ENCODE peak calls at places on chromosomes 11 and 22, in nine cellular contexts. B is IMR-90, U is PC-3, R is OCI-LY7, S is mammary epithelial cell, A is mesendoderm, N is fibroblast of lung, J is MM.1S, G is endothelial cell of umbilical vein. T is an unnamed sample.

GRCh38 chr11:100903284-100903683 is 216.2 kb downstream of the ARHGAP42 start:
- DNase-seq in S (no peak), N (no peak), J (no peak), R (no peak), A (no peak), G (no peak), U (no peak), B (no peak), T (peak; percentile 15)

GRCh38 chr11:124643605-124644425 is 21.2 kb downstream of the TBRG1 start:
- DNase-seq in B (peak; percentile 97), U (no peak), N (peak; percentile 92), G (peak; percentile 85), R (no peak), J (no peak), A (no peak), S (peak; percentile 61), T (peak; percentile 93)

GRCh38 chr22:29315286-29316195 is at the start of gene RASL10A:
- DNase-seq in U (no peak), B (no peak), N (no peak), S (peak; percentile 12), R (no peak), A (no peak), G (no peak), J (no peak), T (peak; percentile 43)

GRCh38 chr11:30567148-30567547 is 19.0 kb downstream of the MPPED2 start:
- DNase-seq in U (no peak), B (no peak), R (no peak), N (peak; percentile 7), A (no peak), G (no peak), J (no peak), S (no peak), T (no peak)

GRCh38 chr11:10502065-10502680 is 38.8 kb downstream of the RNF141 start:
- DNase-seq in B (no peak), J (no peak), A (no peak), U (no peak), G (no peak), S (no peak), R (no peak), N (no peak), T (no peak)

GRCh38 chr11:63764712-63765631 is 3.6 kb downstream of the ZFTA start:
- DNase-seq in N (peak; percentile 15), U (no peak), R (no peak), J (no peak), A (peak; percentile 85), G (no peak), B (no peak), S (no peak), T (no peak)

GRCh38 chr11:102172127-102172848 is 62.0 kb downstream of the YAP1 start:
- DNase-seq in N (peak; percentile 80), R (no peak), U (peak; percentile 64), A (no peak), J (no peak), G (peak; percentile 43), S (peak; percentile 18), B (peak; percentile 54), T (peak; percentile 86)

GRCh38 chr11:128949791-128950454 is 7.3 kb upstream of the TP53AIP1 start:
- DNase-seq in J (no peak), G (no peak), A (no peak), U (no peak), S (no peak), N (peak; percentile 59), B (no peak), R (no peak), T (peak; percentile 15)

GRCh38 chr22:17057959-17058814 is 26.6 kb upstream of the IL17RA start:
- DNase-seq in A (peak; percentile 71), N (peak; percentile 72), J (peak; percentile 32), S (peak; percentile 52), G (peak; percentile 75), R (peak; percentile 58), U (peak; percentile 71), B (peak; percentile 73), T (peak; percentile 79)

GRCh38 chr22:44894321-44894720 is 115.5 kb downstream of the PHF21B start:
- DNase-seq in G (no peak), N (no peak), B (no peak), U (no peak), S (no peak), J (no peak), R (no peak), A (no peak), T (no peak)

GRCh38 chr22:39253427-39254070 is 8.8 kb upstream of the PDGFB start:
- DNase-seq in S (peak; percentile 82), A (peak; percentile 86), B (peak; percentile 89), G (peak; percentile 92), U (peak; percentile 82), R (no peak), J (peak; percentile 42), N (peak; percentile 84), T (peak; percentile 95)

GRCh38 chr11:125214466-125215204 is 50.1 kb downstream of the PKNOX2 start:
- DNase-seq in G (peak; percentile 87), U (no peak), B (no peak), S (no peak), A (no peak), N (peak; percentile 30), R (no peak), J (no peak), T (no peak)

GRCh38 chr11:57095417-57095816 is 86.3 kb upstream of the LRRC55 start:
- DNase-seq in S (no peak), R (no peak), A (no peak), U (no peak), G (no peak), B (no peak), J (peak; percentile 29), N (no peak), T (no peak)

GRCh38 chr11:128039140-128040021 is 548.0 kb downstream of the ETS1 start:
- DNase-seq in G (peak; percentile 74), U (peak; percentile 94), N (peak; percentile 95), R (no peak), J (peak; percentile 85), A (no peak), B (peak; percentile 82), S (peak; percentile 88), T (peak; percentile 98)

GRCh38 chr11:120401506-120401905 is 65.3 kb downstream of the ARHGEF12 start:
- DNase-seq in B (no peak), N (no peak), A (no peak), J (no peak), S (peak; percentile 71), U (no peak), R (no peak), G (no peak), T (no peak)

GRCh38 chr22:44463151-44463550 is 34.9 kb downstream of the RTL6 start:
- DNase-seq in G (no peak), A (no peak), J (no peak), S (no peak), U (no peak), N (no peak), R (no peak), B (no peak), T (no peak)

GRCh38 chr11:67353317-67354313 is at the start of gene POLD4:
- DNase-seq in G (peak; percentile 97), J (peak; percentile 96), A (peak; percentile 97), S (peak; percentile 87), R (peak; percentile 99), B (peak; percentile 92), U (peak; percentile 98), N (peak; percentile 93), T (peak; percentile 98)
- H3K4me1 ChIP-seq in G (peaks cover 47% of the 10 kb centered on the region), J (peaks cover 36% of the 10 kb centered on the region), A (peaks cover 12% of the 10 kb centered on the region), S (peaks cover 62% of the 10 kb centered on the region), R (peaks cover 77% of the 10 kb centered on the region), B (peaks cover 42% of the 10 kb centered on the region), U (peaks cover 64% of the 10 kb centered on the region), N (peaks cover 45% of the 10 kb centered on the region), T (peaks cover 48% of the 10 kb centered on the region)

GRCh38 chr11:12111482-12112149 is 1.2 kb downstream of the MICAL2 start:
- DNase-seq in R (no peak), N (no peak), B (peak; percentile 46), A (no peak), S (peak; percentile 30), U (peak; percentile 31), J (no peak), G (no peak), T (peak; percentile 37)

GRCh38 chr11:12112731-12113130 is 2.3 kb downstream of the MICAL2 start:
- DNase-seq in J (no peak), B (no peak), R (no peak), U (no peak), G (no peak), A (no peak), S (no peak), N (no peak), T (no peak)

GRCh38 chr11:12113294-12113693 is 2.9 kb downstream of the MICAL2 start:
- DNase-seq in N (no peak), U (no peak), S (no peak), R (no peak), J (no peak), G (no peak), A (no peak), B (peak; percentile 57), T (no peak)

GRCh38 chr11:12110714-12111481 is 508 bp downstream of the MICAL2 start:
- DNase-seq in N (no peak), B (no peak), G (no peak), S (peak; percentile 37), J (no peak), U (peak; percentile 34), R (no peak), A (no peak), T (peak; percentile 56)

GRCh38 chr11:12112150-12112520 is 1.7 kb downstream of the MICAL2 start:
- DNase-seq in A (no peak), G (no peak), U (no peak), J (no peak), B (no peak), R (no peak), S (peak; percentile 24), N (no peak), T (no peak)
- H3K36me3 ChIP-seq in A (no peaks in the 10 kb centered on the region), G (no peaks in the 10 kb centered on the region), U (peaks cover 15% of the 10 kb centered on the region), J (no peaks in the 10 kb centered on the region), B (peaks cover 9% of the 10 kb centered on the region), R (no peaks in the 10 kb centered on the region), S (peaks cover 10% of the 10 kb centered on the region), N (peaks cover 2% of the 10 kb centered on the region), T (peaks cover 10% of the 10 kb centered on the region)

GRCh38 chr11:2791521-2792375 is 92.0 kb upstream of the KCNQ1OT1 start:
- DNase-seq in N (no peak), J (no peak), U (no peak), S (no peak), G (no peak), R (no peak), A (peak; percentile 11), B (no peak), T (no peak)
- H3K4me2 ChIP-seq in N (no peak overlapping the region), J (no peak overlapping the region), U (peak overlapping the region; percentile 60), S (no peak overlapping the region), G (peak overlapping the region; percentile 22), R (no peak overlapping the region), A (no peak overlapping the region), B (no peak overlapping the region), T (no peak overlapping the region)

DNA sequence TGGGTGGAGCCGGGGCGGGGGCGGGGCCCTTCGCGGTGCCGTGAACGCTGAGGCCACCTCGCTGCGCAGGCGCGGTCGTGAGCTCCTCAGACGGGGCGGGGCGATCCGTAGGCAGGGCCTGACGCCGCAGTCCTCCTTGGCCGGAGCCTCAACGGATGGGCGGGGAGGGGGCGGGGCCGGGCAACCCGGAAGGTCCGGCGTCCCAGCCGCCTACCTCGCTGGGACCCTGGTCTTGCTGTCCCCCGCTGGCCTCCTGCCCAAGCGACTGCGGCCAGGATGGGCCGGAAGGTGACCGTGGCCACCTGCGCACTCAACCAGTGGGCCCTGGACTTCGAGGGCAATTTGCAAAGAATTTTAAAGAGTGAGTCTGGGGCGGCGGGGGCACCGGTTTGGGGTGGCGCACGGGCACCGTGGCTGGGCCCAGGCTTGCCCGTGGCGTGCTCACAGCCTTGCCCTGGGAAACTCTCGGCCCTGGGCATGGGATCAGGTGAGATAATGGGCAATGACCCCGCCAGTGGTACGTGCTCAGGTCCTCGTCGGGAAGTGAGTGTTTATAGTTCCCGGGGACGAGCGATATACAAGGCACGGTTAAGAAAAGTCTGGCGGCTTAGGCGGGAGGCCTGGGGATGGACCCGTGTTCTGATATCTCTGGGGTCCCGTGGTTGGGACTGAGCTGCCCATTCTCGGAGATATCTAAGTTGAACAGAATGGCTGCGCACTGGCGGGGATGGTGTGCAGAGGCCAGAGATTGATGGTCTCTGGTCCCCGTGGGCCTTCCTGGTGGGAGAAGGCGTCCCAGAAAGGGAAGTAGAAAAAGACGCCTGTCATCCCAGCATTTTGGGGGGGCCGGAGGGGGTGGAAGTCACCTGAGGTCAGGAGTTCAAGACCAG is at the start of gene NADSYN1:
- DNase-seq in S (peak; percentile 90), G (peak; percentile 97), N (peak; percentile 92), R (peak; percentile 97), A (peak; percentile 96), B (peak; percentile 87), J (peak; percentile 98), U (peak; percentile 98), T (peak; percentile 99)
- H3K4me1 ChIP-seq in S (peaks cover 30% of the 10 kb centered on the region), G (peaks cover 25% of the 10 kb centered on the region), N (no peaks in the 10 kb centered on the region), R (peaks cover 43% of the 10 kb centered on the region), A (no peaks in the 10 kb centered on the region), B (peaks cover 5% of the 10 kb centered on the region), J (peaks cover 7% of the 10 kb centered on the region), U (peaks cover 23% of the 10 kb centered on the region), T (no peaks in the 10 kb centered on the region)